ENCODE peak calls at places on chromosomes 3 and 15, in nine cellular contexts. B, O, W, E, M, D, Z, G and N are unnamed samples.

GRCh38 chr3:23041918-23042696 is 161.0 kb upstream of the UBE2E2 start:
- DNase-seq in E (no peak), B (no peak), M (no peak), G (no peak), O (no peak), D (no peak), Z (no peak), W (no peak), N (peak; percentile 38)

GRCh38 chr3:177236704-177237103 is 39.4 kb upstream of the TBL1XR1 start:
- DNase-seq in B (no peak), O (no peak), W (no peak), D (no peak), M (no peak), Z (no peak), G (no peak), E (no peak), N (no peak)

GRCh38 chr3:134085034-134085775 is 55.5 kb upstream of the SLCO2A1 start:
- DNase-seq in E (no peak), O (no peak), B (no peak), D (no peak), Z (no peak), W (no peak), M (no peak), G (no peak), N (no peak)

GRCh38 chr3:195889843-195890407 is 18.4 kb downstream of the TNK2 start:
- DNase-seq in Z (no peak), O (no peak), M (no peak), W (no peak), G (no peak), D (no peak), E (no peak), B (peak; percentile 60), N (no peak)

GRCh38 chr3:35936571-35936970 is 297.2 kb downstream of the ARPP21 start:
- DNase-seq in G (no peak), O (no peak), M (no peak), E (no peak), D (no peak), B (no peak), W (no peak), Z (no peak), N (no peak)

GRCh38 chr15:74053941-74054529 is 28.3 kb downstream of the GOLGA6A start:
- DNase-seq in D (peak; percentile 70), G (peak; percentile 84), E (peak; percentile 51), M (peak; percentile 49), B (peak; percentile 82), W (peak; percentile 55), Z (peak; percentile 53), O (peak; percentile 79), N (peak; percentile 87)

GRCh38 chr3:64648927-64649906 is 38.6 kb downstream of the ADAMTS9 start:
- DNase-seq in Z (no peak), O (no peak), W (no peak), D (no peak), B (no peak), E (no peak), M (no peak), G (no peak), N (no peak)

GRCh38 chr3:98259707-98260106 is 4.3 kb upstream of the OR5H6 start:
- DNase-seq in G (no peak), O (peak; percentile 34), W (no peak), M (no peak), B (no peak), E (no peak), D (no peak), Z (no peak), N (no peak)

GRCh38 chr3:50205719-50206276 is 727 bp downstream of the SLC38A3 start:
- DNase-seq in D (no peak), O (no peak), M (no peak), G (peak; percentile 50), Z (peak; percentile 35), B (no peak), W (peak; percentile 27), E (no peak), N (no peak)

GRCh38 chr3:16319307-16319706 is 54.3 kb downstream of the OXNAD1 start:
- DNase-seq in W (peak; percentile 61), E (no peak), M (peak; percentile 81), Z (peak; percentile 75), G (peak; percentile 92), O (peak; percentile 55), D (no peak), B (no peak), N (no peak)

GRCh38 chr15:49083471-49084284 is 37.4 kb upstream of the SECISBP2L start:
- DNase-seq in O (no peak), E (no peak), M (no peak), B (no peak), Z (no peak), G (no peak), W (no peak), D (no peak), N (no peak)

GRCh38 chr3:179973931-179974361 is 62.8 kb downstream of the PEX5L start:
- DNase-seq in Z (no peak), B (peak; percentile 50), D (no peak), G (no peak), E (no peak), O (no peak), W (no peak), M (no peak), N (no peak)